ENCODE peak calls at places on chromosomes 4 and X, in five cellular contexts. One of them, this sample, is unnamed.
A peak's percentile ranks its signal among the peaks of the same experiment; 100 is the strongest.

GRCh38 chrX:42025861-42026260 is 102.5 kb upstream of the CASK start:
- DNase-seq in PC-9: no peak
- DNase-seq in HepG2: no peak
- DNase-seq in IMR-90: no peak
- DNase-seq in mammary epithelial cell: no peak
- DNase-seq in this sample: no peak

GRCh38 chrX:68941385-68941952 is 112.6 kb downstream of the EFNB1 start:
- DNase-seq in PC-9: no peak
- DNase-seq in HepG2: no peak
- DNase-seq in IMR-90: peak; percentile 15
- DNase-seq in mammary epithelial cell: no peak
- DNase-seq in this sample: peak; percentile 73

GRCh38 chr4:133146574-133147198 is 2.4 kb upstream of the PCDH10 start:
- DNase-seq in PC-9: peak; percentile 40
- DNase-seq in HepG2: peak; percentile 15
- DNase-seq in IMR-90: peak; percentile 40
- DNase-seq in mammary epithelial cell: no peak
- DNase-seq in this sample: peak; percentile 77

GRCh38 chr4:125735107-125735506 is 420.4 kb downstream of the FAT4 start:
- DNase-seq in PC-9: peak; percentile 66
- DNase-seq in HepG2: peak; percentile 33
- DNase-seq in IMR-90: peak; percentile 86
- DNase-seq in mammary epithelial cell: peak; percentile 79
- DNase-seq in this sample: peak; percentile 84

GRCh38 chr4:33111106-33111505 is 2390.9 kb downstream of the PCDH7 start:
- DNase-seq in PC-9: no peak
- DNase-seq in HepG2: no peak
- DNase-seq in IMR-90: no peak
- DNase-seq in mammary epithelial cell: no peak
- DNase-seq in this sample: no peak

GRCh38 chrX:115582871-115583729 is 22.1 kb downstream of the PLS3 start:
- DNase-seq in PC-9: no peak
- DNase-seq in HepG2: no peak
- DNase-seq in IMR-90: peak; percentile 69
- DNase-seq in mammary epithelial cell: peak; percentile 43
- DNase-seq in this sample: peak; percentile 62

GRCh38 chr4:25095756-25096552 is 64.3 kb downstream of the SEPSECS start:
- DNase-seq in PC-9: no peak
- DNase-seq in HepG2: no peak
- DNase-seq in IMR-90: no peak
- DNase-seq in mammary epithelial cell: no peak
- DNase-seq in this sample: no peak

GRCh38 chrX:150508461-150509367 is 59.7 kb upstream of the MTM1 start:
- DNase-seq in PC-9: no peak
- DNase-seq in HepG2: no peak
- DNase-seq in IMR-90: peak; percentile 10
- DNase-seq in mammary epithelial cell: no peak
- DNase-seq in this sample: peak; percentile 51

GRCh38 chr4:98932539-98932938 is 3.6 kb upstream of the EIF4E start:
- DNase-seq in PC-9: no peak
- DNase-seq in HepG2: no peak
- DNase-seq in IMR-90: peak; percentile 69
- DNase-seq in mammary epithelial cell: peak; percentile 47
- DNase-seq in this sample: no peak

GRCh38 chr4:64144994-64145393 is 264.3 kb downstream of the TECRL start:
- DNase-seq in PC-9: peak; percentile 43
- DNase-seq in HepG2: no peak
- DNase-seq in IMR-90: no peak
- DNase-seq in mammary epithelial cell: no peak
- DNase-seq in this sample: no peak

GRCh38 chr4:26235500-26235899 is 85.3 kb upstream of the RBPJ start:
- DNase-seq in PC-9: no peak
- DNase-seq in HepG2: no peak
- DNase-seq in IMR-90: peak; percentile 75
- DNase-seq in mammary epithelial cell: peak; percentile 49
- DNase-seq in this sample: peak; percentile 99

GRCh38 chrX:48937065-48937907 is 18.5 kb upstream of the PIM2 start:
- DNase-seq in PC-9: no peak
- DNase-seq in HepG2: no peak
- DNase-seq in IMR-90: no peak
- DNase-seq in mammary epithelial cell: no peak
- DNase-seq in this sample: peak; percentile 51

GRCh38 chrX:65643046-65643785 is 24.2 kb upstream of the MSN start:
- DNase-seq in PC-9: peak; percentile 62
- DNase-seq in HepG2: no peak
- DNase-seq in IMR-90: peak; percentile 10
- DNase-seq in mammary epithelial cell: peak; percentile 35
- DNase-seq in this sample: peak; percentile 63

GRCh38 chrX:96619588-96619987 is 65.1 kb upstream of the DIAPH2 start:
- DNase-seq in PC-9: no peak
- DNase-seq in HepG2: no peak
- DNase-seq in IMR-90: peak; percentile 2
- DNase-seq in mammary epithelial cell: peak; percentile 4
- DNase-seq in this sample: peak; percentile 19

GRCh38 chr4:179595671-179596410 is 2153.6 kb upstream of the AGA start:
- DNase-seq in PC-9: peak; percentile 5
- DNase-seq in HepG2: no peak
- DNase-seq in IMR-90: peak; percentile 95
- DNase-seq in mammary epithelial cell: no peak
- DNase-seq in this sample: peak; percentile 98

GRCh38 chr4:75658881-75659280 is 14.3 kb downstream of the G3BP2 start:
- DNase-seq in PC-9: no peak
- DNase-seq in HepG2: no peak
- DNase-seq in IMR-90: peak; percentile 66
- DNase-seq in mammary epithelial cell: no peak
- DNase-seq in this sample: peak; percentile 66

GRCh38 chr4:121677524-121677923 is 19.3 kb downstream of the ANXA5 start:
- DNase-seq in PC-9: no peak
- DNase-seq in HepG2: no peak
- DNase-seq in IMR-90: no peak
- DNase-seq in mammary epithelial cell: no peak
- DNase-seq in this sample: no peak

GRCh38 chrX:43743100-43743822 is 87.2 kb downstream of the MAOA start:
- DNase-seq in PC-9: no peak
- DNase-seq in HepG2: no peak
- DNase-seq in IMR-90: no peak
- DNase-seq in mammary epithelial cell: no peak
- DNase-seq in this sample: no peak

GRCh38 chrX:154436290-154436596 is 711 bp upstream of the GDI1 start:
- DNase-seq in PC-9: no peak
- DNase-seq in HepG2: no peak
- DNase-seq in IMR-90: no peak
- DNase-seq in mammary epithelial cell: no peak
- DNase-seq in this sample: no peak

GRCh38 chr4:170420255-170420693 is 330.5 kb upstream of the AADAT start:
- DNase-seq in PC-9: no peak
- DNase-seq in HepG2: no peak
- DNase-seq in IMR-90: peak; percentile 57
- DNase-seq in mammary epithelial cell: no peak
- DNase-seq in this sample: peak; percentile 23

GRCh38 chr4:169152899-169153298 is 117.9 kb downstream of the SH3RF1 start:
- DNase-seq in PC-9: no peak
- DNase-seq in HepG2: no peak
- DNase-seq in IMR-90: no peak
- DNase-seq in mammary epithelial cell: no peak
- DNase-seq in this sample: no peak
- TF ChIP-seq CTCF in PC-9: no peak
- TF ChIP-seq CTCF in HepG2: no peak
- TF ChIP-seq CTCF in IMR-90: no peak
- TF ChIP-seq CTCF in mammary epithelial cell: peak; percentile 11
- TF ChIP-seq CTCF in this sample: no peak

DNA sequence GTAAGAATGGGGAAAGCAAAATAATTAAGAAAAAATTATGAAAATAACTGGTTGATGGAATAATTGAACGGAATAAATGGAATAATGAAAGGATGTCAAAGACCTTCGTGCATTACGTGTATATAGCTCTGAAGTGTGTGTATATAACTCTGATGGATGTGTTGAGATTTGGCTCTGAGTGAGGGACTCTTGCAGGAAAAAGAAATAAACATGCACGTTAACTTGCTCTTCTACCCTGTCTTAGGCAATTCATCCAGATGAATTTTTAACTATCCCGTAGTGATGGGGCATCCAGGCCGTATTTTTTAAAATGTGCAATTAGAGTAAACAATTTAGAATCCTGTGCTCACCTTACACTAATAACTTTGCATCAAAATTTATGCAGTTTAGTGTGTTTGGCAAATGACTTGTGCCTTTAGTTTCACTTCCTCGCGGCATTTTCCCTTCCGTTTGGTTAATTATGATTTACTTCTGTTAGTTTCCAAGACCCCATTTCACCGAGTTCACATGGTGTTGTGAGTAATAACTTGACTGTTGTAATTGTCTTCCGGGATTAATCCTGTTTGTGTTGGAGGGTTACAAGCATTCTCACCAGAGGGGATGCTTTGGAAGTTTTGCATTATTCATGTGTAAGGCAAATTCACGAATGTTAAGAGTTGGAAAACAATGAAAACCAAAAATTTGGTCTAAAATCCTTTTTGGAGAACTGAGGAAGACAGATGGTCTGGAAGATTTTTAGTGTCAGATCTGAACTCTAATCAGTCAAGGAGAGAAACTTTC is 256.5 kb upstream of the FAT1 start:
- DNase-seq in PC-9: no peak
- DNase-seq in HepG2: no peak
- DNase-seq in IMR-90: peak; percentile 66
- DNase-seq in mammary epithelial cell: no peak
- DNase-seq in this sample: peak; percentile 58
- H3K4me2 ChIP-seq in PC-9: no peak overlapping the region
- H3K4me2 ChIP-seq in HepG2: no peak overlapping the region
- H3K4me2 ChIP-seq in IMR-90: peak overlapping the region; percentile 72
- H3K4me2 ChIP-seq in mammary epithelial cell: no peak overlapping the region
- H3K4me2 ChIP-seq in this sample: peak overlapping the region; percentile 86

DNA sequence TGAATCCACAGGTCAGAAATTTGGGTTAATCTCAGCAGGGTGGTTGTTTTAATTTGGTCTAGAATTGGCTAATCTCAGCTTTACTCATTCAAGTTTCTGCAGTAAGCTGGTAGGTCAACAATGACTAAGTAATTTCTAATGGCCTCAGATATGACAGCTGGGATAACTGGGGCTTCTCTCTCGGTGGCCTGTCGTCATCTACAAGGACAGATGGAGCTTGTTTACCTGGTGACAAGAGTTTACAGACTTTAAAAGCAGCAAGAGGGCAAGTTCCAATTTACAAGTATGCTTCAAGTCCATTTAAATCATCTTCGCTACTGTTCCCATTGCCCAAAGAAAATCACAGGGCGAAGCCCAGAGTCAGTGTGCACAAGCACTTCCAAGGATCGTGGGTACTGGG is 453.9 kb downstream of the PDHA2 start:
- DNase-seq in PC-9: no peak
- DNase-seq in HepG2: no peak
- DNase-seq in IMR-90: no peak
- DNase-seq in mammary epithelial cell: no peak
- DNase-seq in this sample: no peak
- TF ChIP-seq CTCF in PC-9: no peak
- TF ChIP-seq CTCF in HepG2: no peak
- TF ChIP-seq CTCF in IMR-90: no peak
- TF ChIP-seq CTCF in mammary epithelial cell: no peak
- TF ChIP-seq CTCF in this sample: no peak

GRCh38 chr4:141788169-141788915 is 152.0 kb downstream of the IL15 start:
- DNase-seq in PC-9: no peak
- DNase-seq in HepG2: no peak
- DNase-seq in IMR-90: peak; percentile 53
- DNase-seq in mammary epithelial cell: no peak
- DNase-seq in this sample: peak; percentile 86

GRCh38 chr4:141792164-141792563 is 155.8 kb downstream of the IL15 start:
- DNase-seq in PC-9: no peak
- DNase-seq in HepG2: no peak
- DNase-seq in IMR-90: no peak
- DNase-seq in mammary epithelial cell: no peak
- DNase-seq in this sample: no peak

GRCh38 chr4:141786921-141787320 is 150.5 kb downstream of the IL15 start:
- DNase-seq in PC-9: no peak
- DNase-seq in HepG2: no peak
- DNase-seq in IMR-90: no peak
- DNase-seq in mammary epithelial cell: no peak
- DNase-seq in this sample: no peak

GRCh38 chr4:141783770-141784169 is 147.4 kb downstream of the IL15 start:
- DNase-seq in PC-9: no peak
- DNase-seq in HepG2: no peak
- DNase-seq in IMR-90: no peak
- DNase-seq in mammary epithelial cell: no peak
- DNase-seq in this sample: no peak

DNA sequence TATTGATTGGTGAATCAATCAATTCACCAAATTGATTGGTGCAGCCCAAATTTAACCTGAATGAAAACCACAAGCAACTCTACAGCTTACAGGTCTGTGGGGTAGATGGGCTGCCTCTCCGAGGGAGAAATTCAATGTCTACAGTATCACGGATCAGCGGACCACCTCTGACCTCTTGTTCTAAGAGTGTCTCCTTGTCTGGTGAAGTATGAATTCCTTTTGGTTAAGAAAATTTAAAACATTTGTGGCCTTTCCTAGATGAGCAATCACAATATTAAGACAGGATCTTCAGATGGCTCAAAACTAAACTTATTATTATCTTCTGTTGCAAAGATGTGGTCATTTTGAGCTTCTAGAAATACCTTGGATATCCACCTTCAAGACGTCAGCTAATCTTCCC is 153.3 kb downstream of the IL15 start:
- DNase-seq in PC-9: no peak
- DNase-seq in HepG2: no peak
- DNase-seq in IMR-90: no peak
- DNase-seq in mammary epithelial cell: no peak
- DNase-seq in this sample: no peak
- H3K4me2 ChIP-seq in PC-9: no peak overlapping the region
- H3K4me2 ChIP-seq in HepG2: no peak overlapping the region
- H3K4me2 ChIP-seq in IMR-90: no peak overlapping the region
- H3K4me2 ChIP-seq in mammary epithelial cell: no peak overlapping the region
- H3K4me2 ChIP-seq in this sample: no peak overlapping the region

DNA sequence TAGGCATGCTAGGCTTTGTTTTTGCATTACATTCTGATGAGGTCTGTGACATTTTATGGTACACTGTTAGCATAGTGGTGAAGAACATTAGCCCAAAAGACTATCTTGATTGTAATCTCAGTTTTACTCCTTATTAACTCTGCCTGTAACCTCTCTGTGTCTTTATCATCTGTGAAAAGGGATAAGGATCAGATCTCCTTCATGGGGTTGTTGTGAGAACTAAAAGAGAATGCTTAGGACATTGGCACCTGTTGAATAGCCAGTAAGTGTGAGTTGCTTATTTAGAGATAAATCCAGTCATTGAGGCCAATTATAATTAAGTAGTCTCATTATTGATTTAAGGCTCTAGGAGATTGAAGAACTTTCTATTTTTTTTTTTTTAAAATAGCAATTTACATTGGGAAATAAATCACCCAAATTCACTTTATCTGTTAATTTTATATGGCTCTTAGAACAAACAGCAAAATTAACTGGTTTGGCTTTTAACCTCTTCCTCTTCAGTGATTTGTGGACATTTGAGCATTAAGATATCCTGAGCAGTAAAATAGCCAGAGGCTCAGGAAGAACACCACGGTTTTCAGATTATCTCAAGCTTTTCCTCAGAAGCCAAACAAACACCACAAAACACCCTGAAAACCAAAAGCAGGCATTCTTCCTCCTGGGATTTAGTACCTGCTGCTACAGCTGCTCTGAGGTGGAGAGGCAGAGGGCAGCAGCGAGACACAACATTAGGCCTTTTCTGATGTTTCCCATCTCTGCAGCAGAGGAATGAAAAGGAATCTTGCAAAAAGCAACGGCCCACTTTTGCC is 192.9 kb downstream of the ARHGAP10 start:
- DNase-seq in PC-9: no peak
- DNase-seq in HepG2: peak; percentile 5
- DNase-seq in IMR-90: peak; percentile 40
- DNase-seq in mammary epithelial cell: no peak
- DNase-seq in this sample: peak; percentile 24
- TF ChIP-seq CTCF in PC-9: peak; percentile 39
- TF ChIP-seq CTCF in HepG2: peak; percentile 45
- TF ChIP-seq CTCF in IMR-90: peak; percentile 43
- TF ChIP-seq CTCF in mammary epithelial cell: peak; percentile 45
- TF ChIP-seq CTCF in this sample: peak; percentile 52

GRCh38 chr4:8350841-8351461 is 81.4 kb downstream of the HTRA3 start:
- DNase-seq in PC-9: no peak
- DNase-seq in HepG2: no peak
- DNase-seq in IMR-90: no peak
- DNase-seq in mammary epithelial cell: no peak
- DNase-seq in this sample: no peak
- H3K4me2 ChIP-seq in PC-9: no peak overlapping the region
- H3K4me2 ChIP-seq in HepG2: no peak overlapping the region
- H3K4me2 ChIP-seq in IMR-90: no peak overlapping the region
- H3K4me2 ChIP-seq in mammary epithelial cell: no peak overlapping the region
- H3K4me2 ChIP-seq in this sample: no peak overlapping the region